ENCODE peak calls at places on chromosomes 1 and 21, in six cellular contexts. J is esophagus squamous epithelium, C is SK-N-SH, Z is body of pancreas, T is MM.1S, L is transverse colon. G is an unnamed sample.

GRCh38 chr1:21825393-21825792 is 13.3 kb downstream of the LDLRAD2 start:
- DNase-seq in T (no peak), L (no peak), C (no peak), Z (no peak), J (no peak), G (no peak)

GRCh38 chr1:58929667-58930325 is 145.9 kb upstream of the JUN start:
- DNase-seq in C (no peak), J (no peak), T (no peak), Z (no peak), L (peak; percentile 86), G (peak; percentile 62)

GRCh38 chr21:41927727-41928409 is 25.9 kb downstream of the C2CD2 start:
- DNase-seq in J (no peak), C (no peak), L (no peak), T (peak; percentile 87), Z (no peak), G (no peak)

GRCh38 chr1:21051177-21051576 is 125.5 kb downstream of the EIF4G3 start:
- DNase-seq in J (no peak), L (no peak), T (no peak), C (no peak), Z (no peak), G (no peak)

GRCh38 chr1:113903496-113904291 is 905 bp downstream of the AP4B1 start:
- DNase-seq in L (no peak), C (peak; percentile 6), T (no peak), Z (peak; percentile 23), J (no peak), G (peak; percentile 15)

GRCh38 chr1:33301273-33301984 is 19.5 kb downstream of the A3GALT2 start:
- DNase-seq in J (no peak), L (no peak), T (no peak), Z (no peak), C (no peak), G (no peak)

GRCh38 chr1:16038620-16038912 is 5.0 kb upstream of the CLCNKB start:
- DNase-seq in C (no peak), Z (no peak), T (no peak), L (no peak), J (no peak), G (no peak)

GRCh38 chr21:36759348-36760083 is 60.6 kb downstream of the SIM2 start:
- DNase-seq in T (no peak), C (no peak), Z (no peak), L (no peak), J (no peak), G (no peak)

GRCh38 chr1:113811888-113812660 is at the start of gene RSBN1:
- DNase-seq in T (peak; percentile 96), J (peak; percentile 94), Z (peak; percentile 99), C (peak; percentile 92), L (peak; percentile 99), G (peak; percentile 99)

GRCh38 chr1:226110249-226111108 is 48.0 kb downstream of the H3-3A start:
- DNase-seq in J (peak; percentile 40), L (peak; percentile 73), T (peak; percentile 85), C (peak; percentile 92), Z (peak; percentile 79), G (peak; percentile 82)

GRCh38 chr1:63780541-63780940 is 6.7 kb downstream of the ROR1 start:
- DNase-seq in L (no peak), J (no peak), T (no peak), Z (no peak), C (no peak), G (no peak)

GRCh38 chr1:28056129-28056925 is 32.1 kb downstream of the EYA3 start:
- DNase-seq in L (no peak), C (no peak), J (no peak), T (no peak), Z (no peak), G (no peak)

GRCh38 chr1:29235955-29236742 is at the start of gene PTPRU:
- DNase-seq in Z (peak; percentile 87), C (peak; percentile 98), J (no peak), T (peak; percentile 73), L (peak; percentile 84), G (peak; percentile 65)

GRCh38 chr1:201933840-201934430 is 12.4 kb downstream of the LMOD1 start:
- DNase-seq in L (no peak), C (no peak), J (no peak), T (no peak), Z (no peak), G (peak; percentile 37)

GRCh38 chr1:15760520-15761211 is 2.1 kb downstream of the FBLIM1 start:
- DNase-seq in T (no peak), Z (no peak), J (no peak), L (peak; percentile 30), C (peak; percentile 82), G (peak; percentile 64)

GRCh38 chr1:19738669-19739068 is 61.0 kb downstream of the TMCO4 start:
- DNase-seq in C (no peak), T (no peak), Z (no peak), L (no peak), J (no peak), G (no peak)

GRCh38 chr1:164675342-164675904 is 116.4 kb downstream of the PBX1 start:
- DNase-seq in Z (no peak), J (no peak), T (no peak), L (peak; percentile 44), C (no peak), G (peak; percentile 42)

GRCh38 chr1:170661646-170662411 is 2.1 kb upstream of the PRRX1 start:
- DNase-seq in T (no peak), J (no peak), Z (no peak), L (no peak), C (peak; percentile 68), G (peak; percentile 13)

GRCh38 chr1:2909797-2910196 is 108.3 kb upstream of the TTC34 start:
- DNase-seq in C (no peak), J (no peak), T (no peak), Z (no peak), L (no peak), G (no peak)

GRCh38 chr1:230091473-230092231 is 24.6 kb downstream of the GALNT2 start:
- DNase-seq in J (no peak), Z (no peak), C (no peak), T (no peak), L (no peak), G (peak; percentile 46)
- TF ChIP-seq CTCF in J (no peak), Z (no peak), C (peak; percentile 34), T (no peak), L (no peak), G (peak; percentile 35)

GRCh38 chr1:235045034-235045690 is 83.5 kb downstream of the TOMM20 start:
- DNase-seq in Z (no peak), T (no peak), L (no peak), C (no peak), J (no peak), G (no peak)

GRCh38 chr1:235050911-235051360 is 77.7 kb downstream of the TOMM20 start:
- DNase-seq in J (no peak), L (no peak), C (peak; percentile 59), Z (no peak), T (no peak), G (no peak)

GRCh38 chr1:235045921-235046601 is 82.6 kb downstream of the TOMM20 start:
- DNase-seq in T (no peak), Z (no peak), L (no peak), C (no peak), J (no peak), G (no peak)

GRCh38 chr1:235049217-235049616 is 79.4 kb downstream of the TOMM20 start:
- DNase-seq in J (no peak), C (no peak), T (no peak), L (no peak), Z (no peak), G (no peak)

GRCh38 chr1:235047331-235047871 is 81.2 kb downstream of the TOMM20 start:
- DNase-seq in T (no peak), L (no peak), Z (no peak), C (no peak), J (no peak), G (no peak)
- TF ChIP-seq CTCF in T (no peak), L (no peak), Z (no peak), C (no peak), J (no peak), G (no peak)

GRCh38 chr1:203327684-203328457 is 22.6 kb downstream of the BTG2 start:
- DNase-seq in C (peak; percentile 83), L (no peak), T (no peak), J (no peak), Z (no peak), G (peak; percentile 82)
- TF ChIP-seq CTCF in C (peak; percentile 53), L (peak; percentile 53), T (peak; percentile 58), J (peak; percentile 30), Z (peak; percentile 53), G (peak; percentile 62)

GRCh38 chr1:245860681-245861552 is 646.2 kb downstream of the SMYD3 start:
- DNase-seq in L (no peak), C (no peak), T (no peak), J (no peak), Z (no peak), G (peak; percentile 50)
- TF ChIP-seq CTCF in L (no peak), C (peak; percentile 32), T (no peak), J (no peak), Z (no peak), G (no peak)

GRCh38 chr1:84668185-84668584 is 22.1 kb downstream of the SSX2IP start:
- DNase-seq in J (no peak), C (no peak), T (no peak), L (no peak), Z (no peak), G (peak; percentile 33)
- TF ChIP-seq CTCF in J (no peak), C (peak; percentile 38), T (no peak), L (peak; percentile 13), Z (no peak), G (no peak)